ENCODE peak calls at places on chromosomes 1 and 21, in eight cellular contexts. M is epithelial cell of esophagus; V is Peyer's patch; U is activated naive CD4-positive, alpha-beta T cell; X is HL-60; R is progenitor cell of endocrine pancreas; Y is nephron progenitor cell; E is hepatocyte. P is an unnamed sample.

GRCh38 chr21:16419188-16419874 is 689.5 kb downstream of the USP25 start:
- DNase-seq in M (peak; percentile 36), V (no peak), U (no peak), X (no peak), R (no peak), Y (peak; percentile 3), E (peak; percentile 63), P (peak; percentile 12)

GRCh38 chr1:18956189-18957135 is at the start of gene IFFO2:
- DNase-seq in M (peak; percentile 94), V (peak; percentile 99), U (peak; percentile 96), X (peak; percentile 90), R (peak; percentile 98), Y (peak; percentile 100), E (peak; percentile 99), P (peak; percentile 99)

GRCh38 chr1:230915079-230915478 is 46.8 kb upstream of the C1orf198 start:
- DNase-seq in M (peak; percentile 25), V (no peak), U (no peak), X (no peak), R (no peak), Y (no peak), E (peak; percentile 74), P (no peak)

GRCh38 chr1:86245566-86246190 is 89.1 kb upstream of the COL24A1 start:
- DNase-seq in M (no peak), V (no peak), U (no peak), X (no peak), R (no peak), Y (no peak), E (no peak), P (no peak)

GRCh38 chr1:210301254-210301955 is 27.3 kb upstream of the HHAT start:
- DNase-seq in M (no peak), V (no peak), U (no peak), X (no peak), R (no peak), Y (no peak), E (peak; percentile 24), P (no peak)

GRCh38 chr1:85268801-85269585 is 7.4 kb downstream of the BCL10 start:
- DNase-seq in M (no peak), V (no peak), U (no peak), X (no peak), R (no peak), Y (no peak), E (no peak), P (no peak)

GRCh38 chr1:33255347-33256311 is 663 bp upstream of the ZNF362 start:
- DNase-seq in M (peak; percentile 73), V (peak; percentile 62), U (no peak), X (peak; percentile 36), R (peak; percentile 48), Y (peak; percentile 64), E (peak; percentile 79), P (peak; percentile 86)

GRCh38 chr21:33025471-33026298 is at the start of gene OLIG2:
- DNase-seq in M (no peak), V (no peak), U (no peak), X (peak; percentile 79), R (peak; percentile 59), Y (peak; percentile 86), E (no peak), P (no peak)

GRCh38 chr1:73886721-73887120 is 311.3 kb downstream of the LRRIQ3 start:
- DNase-seq in M (no peak), V (no peak), U (no peak), X (no peak), R (no peak), Y (no peak), E (no peak), P (no peak)

GRCh38 chr21:15706686-15707085 is 23.1 kb upstream of the USP25 start:
- DNase-seq in M (peak; percentile 98), V (no peak), U (no peak), X (no peak), R (no peak), Y (no peak), E (peak; percentile 71), P (peak; percentile 23)

GRCh38 chr1:173467426-173467825 is 9.7 kb upstream of the PRDX6 start:
- DNase-seq in M (no peak), V (no peak), U (no peak), X (no peak), R (no peak), Y (no peak), E (no peak), P (no peak)

GRCh38 chr21:17602874-17603273 is 9.8 kb downstream of the BTG3 start:
- DNase-seq in M (no peak), V (no peak), U (no peak), X (no peak), R (no peak), Y (no peak), E (no peak), P (no peak)

GRCh38 chr1:20353836-20354235 is 63.2 kb downstream of the VWA5B1 start:
- DNase-seq in M (no peak), V (no peak), U (no peak), X (no peak), R (no peak), Y (no peak), E (no peak), P (no peak)

GRCh38 chr1:175319112-175319911 is 126.7 kb upstream of the KIAA0040 start:
- DNase-seq in M (peak; percentile 79), V (peak; percentile 69), U (no peak), X (peak; percentile 51), R (peak; percentile 55), Y (peak; percentile 72), E (peak; percentile 87), P (peak; percentile 78)

GRCh38 chr1:4657920-4658585 is 3.6 kb downstream of the AJAP1 start:
- DNase-seq in M (no peak), V (no peak), U (no peak), X (no peak), R (no peak), Y (peak; percentile 21), E (no peak), P (no peak)

GRCh38 chr1:154698320-154699096 is 90.5 kb upstream of the ADAR start:
- DNase-seq in M (peak; percentile 42), V (no peak), U (no peak), X (no peak), R (no peak), Y (no peak), E (peak; percentile 66), P (no peak)

GRCh38 chr21:35120631-35121180 is 71.6 kb upstream of the RUNX1 start:
- DNase-seq in M (no peak), V (no peak), U (no peak), X (no peak), R (no peak), Y (no peak), E (no peak), P (no peak)

GRCh38 chr1:205382561-205382960 is 25.8 kb upstream of the KLHDC8A start:
- DNase-seq in M (no peak), V (no peak), U (no peak), X (no peak), R (no peak), Y (no peak), E (no peak), P (no peak)

GRCh38 chr1:30801826-30802198 is 44.2 kb upstream of the LAPTM5 start:
- DNase-seq in M (peak; percentile 59), V (peak; percentile 83), U (peak; percentile 63), X (peak; percentile 64), R (peak; percentile 89), Y (peak; percentile 98), E (peak; percentile 87), P (peak; percentile 82)

GRCh38 chr1:6889875-6890480 is 104.7 kb downstream of the CAMTA1 start:
- DNase-seq in M (peak; percentile 68), V (peak; percentile 24), U (no peak), X (peak; percentile 48), R (peak; percentile 32), Y (peak; percentile 51), E (peak; percentile 82), P (peak; percentile 72)

GRCh38 chr1:73980324-73981040 is 217.5 kb downstream of the LRRIQ3 start:
- DNase-seq in M (peak; percentile 2), V (no peak), U (no peak), X (no peak), R (no peak), Y (no peak), E (peak; percentile 44), P (no peak)

GRCh38 chr1:86846166-86846647 is 67.7 kb downstream of the SELENOF start:
- DNase-seq in M (peak; percentile 88), V (no peak), U (no peak), X (no peak), R (no peak), Y (no peak), E (no peak), P (no peak)

GRCh38 chr1:115624859-115625258 is 16.9 kb upstream of the VANGL1 start:
- DNase-seq in M (peak; percentile 36), V (no peak), U (no peak), X (no peak), R (no peak), Y (no peak), E (no peak), P (no peak)

GRCh38 chr1:241411056-241411775 is 54.2 kb upstream of the RGS7 start:
- DNase-seq in M (no peak), V (no peak), U (no peak), X (no peak), R (no peak), Y (no peak), E (no peak), P (no peak)

GRCh38 chr1:30286241-30286983 is 437.0 kb downstream of the MATN1 start:
- DNase-seq in M (no peak), V (no peak), U (no peak), X (no peak), R (no peak), Y (no peak), E (no peak), P (no peak)

GRCh38 chr1:64471218-64471719 is 1.3 kb downstream of the CACHD1 start:
- DNase-seq in M (peak; percentile 27), V (no peak), U (no peak), X (no peak), R (peak; percentile 37), Y (peak; percentile 80), E (peak; percentile 57), P (peak; percentile 20)

GRCh38 chr1:74375376-74375775 is 137.0 kb downstream of the LRRC53 start:
- DNase-seq in M (no peak), V (no peak), U (no peak), X (no peak), R (no peak), Y (no peak), E (no peak), P (no peak)

GRCh38 chr21:31158789-31159581 is 120.7 kb upstream of the KRTAP19-8 start:
- DNase-seq in M (no peak), V (no peak), U (no peak), X (peak; percentile 11), R (no peak), Y (no peak), E (no peak), P (no peak)

GRCh38 chr1:150150511-150151021 is 850 bp downstream of the PLEKHO1 start:
- DNase-seq in M (no peak), V (peak; percentile 41), U (no peak), X (peak; percentile 22), R (peak; percentile 34), Y (peak; percentile 56), E (peak; percentile 52), P (peak; percentile 37)

P was measured in transverse colon.